ENCODE peak calls at places on chromosomes 3 and 15, in eight cellular contexts. R is keratinocyte; F is T-helper 9 cell; P is astrocyte of the hippocampus; B is stimulated activated CD8-positive, alpha-beta memory T cell treated with anti-CD3 and anti-CD28 coated beads, Interleukin-4, amount 100 ng/mL, for 1 hour; H is mucosa of gallbladder; T is type B pancreatic cell; J is ACHN. Q is an unnamed sample.
A peak's percentile ranks its signal among the peaks of the same experiment; 100 is the strongest.

GRCh38 chr3:130258532-130258952 is 86.9 kb upstream of the COL6A5 start:
- DNase-seq in B (no peak), R (no peak), F (no peak), T (no peak), H (no peak), P (no peak), J (no peak), Q (no peak)

GRCh38 chr3:184712248-184712559 is 340 bp upstream of the MAGEF1 start:
- DNase-seq in R (no peak), H (no peak), J (no peak), P (no peak), F (no peak), T (no peak), B (no peak), Q (no peak)

GRCh38 chr3:161265916-161266571 is 44.9 kb downstream of the NMD3 start:
- DNase-seq in R (no peak), J (no peak), H (no peak), P (no peak), F (no peak), B (no peak), T (no peak), Q (no peak)

GRCh38 chr3:52053307-52054304 is 2.8 kb downstream of the DUSP7 start:
- DNase-seq in F (peak; percentile 21), R (peak; percentile 100), H (no peak), T (no peak), P (peak; percentile 46), J (peak; percentile 10), B (no peak), Q (peak; percentile 47)

GRCh38 chr3:187040637-187041361 is 98.5 kb downstream of the RPL39L start:
- DNase-seq in J (no peak), R (no peak), H (no peak), F (no peak), B (no peak), T (no peak), P (peak; percentile 42), Q (no peak)

GRCh38 chr3:114409291-114409690 is 115.5 kb downstream of the TIGIT start:
- DNase-seq in H (no peak), R (no peak), B (no peak), T (no peak), F (no peak), J (no peak), P (peak; percentile 45), Q (no peak)

GRCh38 chr3:129063841-129064482 is 3.4 kb downstream of the GP9 start:
- DNase-seq in J (no peak), H (no peak), B (no peak), F (no peak), P (no peak), R (no peak), T (no peak), Q (no peak)

GRCh38 chr3:184359610-184360009 is 1.8 kb downstream of the CLCN2 start:
- DNase-seq in F (no peak), R (no peak), T (no peak), J (no peak), P (no peak), B (no peak), H (no peak), Q (peak; percentile 66)

GRCh38 chr3:139552632-139553335 is 13.2 kb upstream of the RBP1 start:
- DNase-seq in T (peak; percentile 51), B (no peak), P (no peak), H (no peak), R (no peak), J (no peak), F (no peak), Q (peak; percentile 52)

GRCh38 chr15:66644815-66645345 is 57.2 kb upstream of the SMAD6 start:
- DNase-seq in J (no peak), P (peak; percentile 54), H (no peak), F (no peak), T (no peak), R (no peak), B (no peak), Q (no peak)

GRCh38 chr3:34237946-34238345 is 439.5 kb downstream of the PDCD6IP start:
- DNase-seq in P (peak; percentile 19), T (no peak), B (no peak), R (no peak), H (no peak), J (no peak), F (no peak), Q (no peak)

GRCh38 chr3:196868297-196868661 is 559 bp downstream of the SENP5 start:
- DNase-seq in R (no peak), J (peak; percentile 23), H (no peak), F (peak; percentile 5), P (no peak), T (no peak), B (no peak), Q (no peak)

GRCh38 chr15:85800460-85801123 is 5.9 kb upstream of the KLHL25 start:
- DNase-seq in F (no peak), R (no peak), P (peak; percentile 89), H (peak; percentile 85), B (no peak), J (peak; percentile 73), T (no peak), Q (no peak)

GRCh38 chr15:91338763-91339162 is 238.7 kb downstream of the SV2B start:
- DNase-seq in F (no peak), B (no peak), T (no peak), P (peak; percentile 81), R (no peak), J (peak; percentile 35), H (peak; percentile 15), Q (no peak)